ENCODE peak calls at places on chromosomes 5 and 9, in ten cellular contexts. R is stimulated activated CD4-positive, alpha-beta T cell treated with anti-CD3 and anti-CD28 coated beads, Interleukin-12 subunit alpha, Interleukin-12 subunit beta, amount 100 ng/mL, for 4 hours; Y is activated CD4-positive, alpha-beta T cell treated with anti-CD3 and anti-CD28 coated beads for 24 hours; Q is activated T-cell treated with anti-CD3 and anti-CD28 coated beads, Interleukin-2, amount 50 U/mL, for 24 hours; N is endothelial cell; M is amniotic stem cell; I is A549; S is HFFc6; T is NCI-H1694; P is C1 segment of cervical spinal cord. C is an unnamed sample.

GRCh38 chr5:77210091-77211012 is at the start of gene PDE8B:
- DNase-seq in I (peak), T (no peak), S (no peak), Y (no peak), Q (peak), R (no peak), P (peak), N (no peak), M (no peak), C (no peak)

GRCh38 chr9:19934301-19934868 is 145.5 kb upstream of the SLC24A2 start:
- DNase-seq in R (no peak), I (no peak), T (no peak), Q (peak), S (peak), N (peak), M (no peak), Y (no peak), P (no peak), C (no peak)

GRCh38 chr9:69946800-69947437 is 96.7 kb upstream of the MAMDC2 start:
- DNase-seq in P (no peak), I (peak), N (no peak), R (no peak), Y (no peak), M (peak), Q (no peak), S (peak), T (no peak), C (no peak)

GRCh38 chr9:109238677-109239076 is 71.6 kb upstream of the FRRS1L start:
- DNase-seq in I (no peak), Y (no peak), T (peak), N (no peak), P (no peak), M (no peak), S (no peak), R (no peak), Q (no peak), C (no peak)

GRCh38 chr9:136714096-136714875 is 1.9 kb downstream of the DIPK1B start:
- DNase-seq in Y (no peak), P (no peak), S (no peak), I (no peak), T (no peak), N (peak), M (no peak), R (no peak), Q (no peak), C (no peak)

GRCh38 chr5:96661841-96662724 is at the start of gene CAST:
- DNase-seq in N (peak), P (peak), T (no peak), Q (peak), R (peak), Y (peak), I (peak), M (peak), S (peak), C (peak)

GRCh38 chr5:177416334-177416733 is 7.0 kb upstream of the F12 start:
- DNase-seq in R (no peak), S (no peak), N (no peak), M (no peak), Q (no peak), P (no peak), Y (no peak), I (no peak), T (no peak), C (no peak)

GRCh38 chr5:2219149-2219776 is 336.5 kb upstream of the IRX4 start:
- DNase-seq in S (no peak), T (no peak), I (no peak), Q (no peak), M (no peak), Y (no peak), N (no peak), R (no peak), P (no peak), C (no peak)

GRCh38 chr9:136648746-136649145 is 14.0 kb upstream of the EGFL7 start:
- DNase-seq in T (no peak), N (peak), R (no peak), M (no peak), S (no peak), P (no peak), Y (no peak), I (no peak), Q (no peak), C (no peak)

GRCh38 chr5:41856644-41857491 is 13.4 kb downstream of the OXCT1 start:
- DNase-seq in I (peak), Q (no peak), N (peak), T (peak), Y (peak), M (peak), P (peak), R (peak), S (peak), C (peak)

GRCh38 chr9:137278061-137278912 is 761 bp downstream of the TOR4A start:
- DNase-seq in R (no peak), M (no peak), I (no peak), N (peak), Q (no peak), S (no peak), T (no peak), Y (no peak), P (no peak), C (no peak)

GRCh38 chr5:175347027-175347426 is 97.0 kb downstream of the DRD1 start:
- DNase-seq in M (no peak), T (no peak), I (no peak), P (no peak), Y (no peak), S (no peak), N (no peak), R (no peak), Q (no peak), C (no peak)

GRCh38 chr5:10995891-10996290 is 234.9 kb upstream of the DAP start:
- DNase-seq in T (no peak), I (no peak), N (no peak), M (no peak), S (no peak), Y (no peak), Q (no peak), R (no peak), P (no peak), C (no peak)

GRCh38 chr9:123651273-123651672 is 278.7 kb downstream of the DENND1A start:
- DNase-seq in S (no peak), R (no peak), N (no peak), P (no peak), I (no peak), Y (no peak), Q (no peak), M (no peak), T (no peak), C (no peak)

GRCh38 chr9:128349772-128350171 is 9.4 kb downstream of the SLC27A4 start:
- DNase-seq in Q (no peak), N (no peak), R (no peak), T (no peak), Y (no peak), P (no peak), M (no peak), S (no peak), I (no peak), C (no peak)

GRCh38 chr5:371811-372555 is 50.5 kb downstream of the AHRR start:
- DNase-seq in M (no peak), P (no peak), Q (peak), I (no peak), R (no peak), Y (no peak), T (no peak), N (no peak), S (no peak), C (no peak)

GRCh38 chr5:149424371-149425315 is 45.6 kb upstream of the IL17B start:
- DNase-seq in S (no peak), N (no peak), Q (no peak), M (no peak), Y (no peak), I (no peak), R (no peak), T (no peak), P (no peak), C (no peak)

GRCh38 chr9:98867109-98867433 is 59.6 kb downstream of the GALNT12 start:
- DNase-seq in M (no peak), I (no peak), P (no peak), Q (no peak), N (no peak), Y (no peak), R (no peak), T (no peak), S (no peak), C (no peak)

GRCh38 chr5:131068893-131069643 is 96.0 kb downstream of the HINT1 start:
- DNase-seq in Y (peak), S (no peak), M (no peak), I (no peak), R (peak), T (no peak), P (peak), N (no peak), Q (peak), C (no peak)

GRCh38 chr9:131117111-131117761 is 8.2 kb upstream of the NUP214 start:
- DNase-seq in N (no peak), Q (no peak), M (no peak), T (no peak), P (peak), S (no peak), Y (no peak), R (no peak), I (no peak), C (no peak)

GRCh38 chr9:96080364-96080763 is 204.9 kb downstream of the ERCC6L2 start:
- DNase-seq in T (no peak), M (no peak), S (no peak), N (no peak), R (no peak), Y (no peak), Q (no peak), I (peak), P (no peak), C (no peak)

GRCh38 chr5:56527174-56527573 is 288.2 kb upstream of the MAP3K1 start:
- DNase-seq in I (no peak), Q (no peak), R (no peak), Y (no peak), T (no peak), M (no peak), P (no peak), S (no peak), N (no peak), C (no peak)

GRCh38 chr5:41820150-41820549 is 50.1 kb downstream of the OXCT1 start:
- DNase-seq in S (no peak), I (no peak), R (no peak), Q (no peak), M (no peak), Y (no peak), P (no peak), T (no peak), N (no peak), C (no peak)

GRCh38 chr9:133160742-133161541 is 2.8 kb downstream of the GBGT1 start:
- DNase-seq in N (peak), M (peak), Y (no peak), P (peak), Q (peak), I (peak), R (peak), S (peak), T (peak), C (no peak)

GRCh38 chr9:105676351-105676923 is 14.2 kb downstream of the TAL2 start:
- DNase-seq in S (no peak), P (no peak), M (no peak), T (no peak), R (no peak), Y (no peak), N (no peak), I (no peak), Q (no peak), C (no peak)

GRCh38 chr9:89522261-89522978 is 24.5 kb upstream of the SEMA4D start:
- DNase-seq in T (no peak), N (no peak), S (no peak), Y (peak), Q (peak), R (peak), M (no peak), I (no peak), P (no peak), C (no peak)

GRCh38 chr9:75830303-75830702 is 60.2 kb upstream of the PCSK5 start:
- DNase-seq in T (no peak), P (no peak), I (no peak), Y (no peak), Q (no peak), S (no peak), N (no peak), R (no peak), M (no peak), C (no peak)

GRCh38 chr5:157778121-157778805 is 34.8 kb downstream of the LSM11 start:
- DNase-seq in Y (no peak), I (no peak), S (no peak), Q (no peak), P (no peak), R (no peak), M (no peak), T (no peak), N (no peak), C (peak)

GRCh38 chr5:152349683-152350526 is 55.2 kb downstream of the NMUR2 start:
- DNase-seq in R (no peak), M (no peak), I (peak), N (peak), Q (peak), T (no peak), Y (no peak), P (peak), S (no peak), C (peak)

GRCh38 chr9:85647571-85647970 is 94.2 kb downstream of the AGTPBP1 start:
- DNase-seq in S (no peak), N (no peak), M (no peak), Y (no peak), T (no peak), P (no peak), R (no peak), Q (no peak), I (no peak), C (no peak)